ENCODE peak calls at places on chromosomes 13 and 19, in ten cellular contexts. J, R, U, B, G, P, A, C, Z and H are unnamed samples.

GRCh38 chr19:41206926-41207750 is 11.9 kb upstream of the AXL start:
- DNase-seq in J (no peak), G (no peak), B (peak), P (peak), A (peak), U (no peak), Z (peak), R (no peak), C (no peak), H (no peak)

GRCh38 chr19:57620673-57621348 is 6.8 kb downstream of the ZNF134 start:
- DNase-seq in Z (no peak), R (peak), U (no peak), G (peak), J (peak), C (peak), A (no peak), B (peak), P (no peak), H (no peak)

GRCh38 chr19:43329989-43330388 is 23.5 kb upstream of the CD177 start:
- DNase-seq in U (no peak), R (no peak), C (no peak), P (no peak), J (no peak), B (no peak), Z (no peak), G (no peak), A (no peak), H (no peak)

GRCh38 chr13:113928701-113929627 is 44.9 kb downstream of the C13orf46 start:
- DNase-seq in A (peak), R (peak), B (peak), C (no peak), Z (peak), U (peak), G (peak), J (peak), P (peak), H (peak)

GRCh38 chr19:12932392-12933286 is 872 bp downstream of the FARSA start:
- DNase-seq in C (no peak), G (no peak), U (no peak), P (no peak), B (no peak), Z (no peak), J (no peak), A (no peak), R (no peak), H (no peak)

GRCh38 chr13:64551755-64552154 is 2678.4 kb downstream of the PCDH9 start:
- DNase-seq in B (peak), G (peak), Z (no peak), C (peak), R (peak), A (no peak), P (peak), U (no peak), J (peak), H (no peak)

GRCh38 chr13:36302289-36302688 is 4.7 kb upstream of the CCDC169 start:
- DNase-seq in C (no peak), B (no peak), A (no peak), U (no peak), R (no peak), Z (no peak), P (no peak), J (no peak), G (no peak), H (no peak)

GRCh38 chr19:40756502-40757110 is 5.6 kb downstream of the SNRPA start:
- DNase-seq in G (no peak), B (no peak), U (no peak), A (no peak), Z (no peak), C (no peak), P (no peak), J (no peak), R (no peak), H (no peak)

GRCh38 chr19:46624958-46625661 is at the start of gene PTGIR:
- DNase-seq in G (peak), U (peak), C (no peak), R (peak), Z (peak), J (peak), B (peak), A (peak), P (peak), H (no peak)

GRCh38 chr19:18208098-18208951 is 4.5 kb upstream of the RAB3A start:
- DNase-seq in A (peak), P (peak), R (peak), G (peak), C (peak), U (peak), Z (no peak), B (peak), J (peak), H (no peak)

GRCh38 chr13:32159147-32159869 is 127.7 kb downstream of the FRY start:
- DNase-seq in R (peak), B (no peak), P (peak), G (peak), U (no peak), C (no peak), A (peak), Z (peak), J (no peak), H (no peak)

GRCh38 chr19:35767288-35768081 is 7.9 kb upstream of the ARHGAP33 start:
- DNase-seq in B (no peak), G (no peak), Z (no peak), J (no peak), U (no peak), P (no peak), R (no peak), C (no peak), A (no peak), H (no peak)

GRCh38 chr19:52140077-52140710 is 456 bp upstream of the ZNF616 start:
- DNase-seq in G (no peak), Z (no peak), A (no peak), U (no peak), B (peak), P (no peak), J (peak), C (no peak), R (no peak), H (no peak)

GRCh38 chr13:97855570-97855970 is 97.9 kb upstream of the IPO5 start:
- DNase-seq in P (peak), C (peak), R (peak), B (peak), J (peak), U (no peak), A (peak), Z (peak), G (peak), H (peak)

GRCh38 chr13:76754414-76754813 is 131.8 kb downstream of the KCTD12 start:
- DNase-seq in C (no peak), A (peak), Z (peak), G (peak), J (peak), B (peak), U (no peak), P (peak), R (peak), H (peak)

GRCh38 chr13:25581351-25581750 is 209.6 kb downstream of the ATP8A2 start:
- DNase-seq in U (no peak), J (no peak), Z (no peak), B (no peak), G (no peak), C (no peak), A (no peak), R (no peak), P (no peak), H (no peak)

GRCh38 chr13:99496322-99497142 is 4.7 kb upstream of the TM9SF2 start:
- DNase-seq in Z (peak), J (peak), P (peak), G (peak), B (peak), R (peak), A (peak), C (peak), U (peak), H (no peak)

GRCh38 chr19:50858896-50859295 is 4.2 kb downstream of the KLK3 start:
- DNase-seq in B (no peak), Z (no peak), J (no peak), A (no peak), C (no peak), R (no peak), P (no peak), U (no peak), G (no peak), H (no peak)

DNA sequence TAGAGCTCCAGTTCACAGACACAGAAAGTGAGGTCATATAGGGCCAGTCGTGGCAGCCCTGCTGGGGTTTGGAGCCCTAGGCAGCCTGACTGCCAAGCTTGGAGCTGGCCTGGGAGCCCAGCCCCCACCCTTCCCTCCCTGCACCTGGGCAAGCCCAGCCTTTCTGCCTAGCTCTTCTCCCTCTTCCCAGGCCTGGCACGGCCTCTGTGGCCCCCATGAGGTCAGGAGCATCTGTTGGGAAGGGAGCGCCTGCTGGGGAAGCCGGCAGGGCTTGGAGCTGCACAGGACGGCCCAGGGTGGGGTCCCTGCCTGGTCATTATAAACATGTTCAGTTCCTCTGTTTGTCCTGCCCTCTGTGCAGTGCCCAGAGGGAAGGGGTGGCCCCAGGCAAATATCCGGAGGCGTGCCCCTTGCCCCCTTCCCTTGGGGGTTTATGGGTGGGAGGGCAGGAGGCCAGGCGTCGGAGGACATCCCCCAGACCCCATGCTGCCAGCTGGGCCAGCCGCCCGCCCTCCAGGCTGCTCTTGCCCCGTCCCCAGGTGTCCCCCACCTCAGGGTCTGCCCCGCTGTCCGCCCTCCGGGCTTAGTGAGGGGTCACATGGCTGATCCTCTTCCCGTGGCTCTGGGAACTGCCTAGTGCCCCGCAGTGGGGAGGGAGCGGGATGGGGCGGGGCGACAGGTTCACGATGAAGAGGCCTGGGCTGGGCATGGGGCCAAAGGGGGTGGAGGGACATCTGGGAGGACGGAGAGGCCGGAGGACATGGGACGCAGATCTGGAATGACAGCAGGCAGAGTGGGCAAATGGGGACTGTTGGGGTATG is 30.0 kb upstream of the NCCRP1 start:
- DNase-seq in B (no peak), C (no peak), G (no peak), A (peak), J (no peak), U (peak), Z (peak), P (no peak), R (no peak), H (no peak)
- H3K4me3 ChIP-seq in B (no peak), C (no peak), G (no peak), A (no peak), J (no peak), U (peak), Z (no peak), P (no peak), R (no peak), H (no peak)

GRCh38 chr19:3520166-3521103 is 14.3 kb downstream of the FZR1 start:
- DNase-seq in Z (no peak), J (no peak), B (no peak), R (no peak), C (no peak), G (no peak), A (no peak), U (no peak), P (no peak), H (no peak)
- TF ChIP-seq CTCF in Z (no peak), J (no peak), B (no peak), R (no peak), C (no peak), G (no peak), A (no peak), U (no peak), P (no peak), H (no peak)

GRCh38 chr19:55659822-55660221 is 5.0 kb downstream of the U2AF2 start:
- DNase-seq in U (no peak), C (no peak), J (no peak), B (no peak), Z (no peak), A (no peak), R (no peak), G (no peak), P (no peak), H (no peak)

GRCh38 chr19:55660404-55660803 is 5.6 kb downstream of the U2AF2 start:
- DNase-seq in R (no peak), Z (no peak), A (no peak), P (no peak), B (no peak), C (no peak), G (no peak), J (no peak), U (no peak), H (no peak)

GRCh38 chr19:55660991-55661390 is 6.2 kb downstream of the U2AF2 start:
- DNase-seq in A (no peak), P (no peak), Z (no peak), J (no peak), B (no peak), C (no peak), G (no peak), R (no peak), U (no peak), H (no peak)

GRCh38 chr19:55657004-55657747 is 2.3 kb downstream of the U2AF2 start:
- DNase-seq in R (no peak), J (no peak), C (no peak), G (no peak), U (peak), P (no peak), B (no peak), Z (no peak), A (no peak), H (no peak)

GRCh38 chr19:55658846-55659459 is 4.1 kb downstream of the U2AF2 start:
- DNase-seq in Z (no peak), J (no peak), U (no peak), B (no peak), A (no peak), C (no peak), P (no peak), G (no peak), R (no peak), H (no peak)
- H3K4me3 ChIP-seq in Z (no peak), J (no peak), U (no peak), B (no peak), A (no peak), C (no peak), P (no peak), G (no peak), R (no peak), H (no peak)

GRCh38 chr13:28530729-28531194 is 35.8 kb upstream of the FLT1 start:
- DNase-seq in B (peak), A (no peak), R (peak), U (no peak), Z (no peak), G (no peak), J (no peak), C (no peak), P (peak), H (no peak)
- TF ChIP-seq CTCF in B (peak), A (no peak), R (peak), U (no peak), Z (no peak), G (peak), J (no peak), C (no peak), P (peak), H (peak)

GRCh38 chr19:15196683-15197005 is 4.2 kb downstream of the NOTCH3 start:
- DNase-seq in B (no peak), P (no peak), C (no peak), U (no peak), G (no peak), J (no peak), R (no peak), A (no peak), Z (no peak), H (no peak)

GRCh38 chr19:15197275-15198005 is 3.4 kb downstream of the NOTCH3 start:
- DNase-seq in J (no peak), A (no peak), U (no peak), P (no peak), R (peak), C (no peak), B (peak), G (peak), Z (no peak), H (no peak)

GRCh38 chr19:15195987-15196682 is 4.7 kb downstream of the NOTCH3 start:
- DNase-seq in A (no peak), G (no peak), R (no peak), Z (no peak), B (peak), U (peak), P (no peak), C (no peak), J (peak), H (no peak)

GRCh38 chr19:15195381-15195964 is 5.3 kb downstream of the NOTCH3 start:
- DNase-seq in A (peak), B (peak), R (peak), P (peak), C (no peak), U (peak), G (peak), J (peak), Z (peak), H (no peak)

GRCh38 chr19:15194938-15195337 is 5.9 kb downstream of the NOTCH3 start:
- DNase-seq in A (peak), Z (no peak), J (peak), U (no peak), G (peak), P (peak), B (peak), R (no peak), C (no peak), H (no peak)
- H3K4me3 ChIP-seq in A (peak), Z (peak), J (peak), U (peak), G (no peak), P (peak), B (no peak), R (peak), C (peak), H (no peak)